ENCODE peak calls at places on chromosome 6, in eight cellular contexts. One of them, this sample, is unnamed.

GRCh38 chr6:169962604-169963469 is 211.4 kb downstream of the ERMARD start:
- DNase-seq in activated naive CD4-positive, alpha-beta T cell treated with anti-CD3 and anti-CD28 coated beads for 36 hours: no peak
- DNase-seq in T1000: no peak
- DNase-seq in NCI-H524: no peak
- DNase-seq in sigmoid colon: peak
- DNase-seq in pancreas: peak
- DNase-seq in stimulated activated CD8-positive, alpha-beta memory T cell treated with anti-CD3 and anti-CD28 coated beads, Interleukin-4, amount 100 ng/mL, for 24 hours: no peak
- DNase-seq in CD4-positive, alpha-beta memory T cell: no peak
- DNase-seq in this sample: no peak

GRCh38 chr6:164034602-164035140 is 620.2 kb downstream of the QKI start:
- DNase-seq in activated naive CD4-positive, alpha-beta T cell treated with anti-CD3 and anti-CD28 coated beads for 36 hours: no peak
- DNase-seq in T1000: peak
- DNase-seq in NCI-H524: no peak
- DNase-seq in sigmoid colon: no peak
- DNase-seq in pancreas: no peak
- DNase-seq in stimulated activated CD8-positive, alpha-beta memory T cell treated with anti-CD3 and anti-CD28 coated beads, Interleukin-4, amount 100 ng/mL, for 24 hours: no peak
- DNase-seq in CD4-positive, alpha-beta memory T cell: no peak
- DNase-seq in this sample: no peak

GRCh38 chr6:105917038-105917695 is 169.0 kb upstream of the PRDM1 start:
- DNase-seq in activated naive CD4-positive, alpha-beta T cell treated with anti-CD3 and anti-CD28 coated beads for 36 hours: no peak
- DNase-seq in T1000: no peak
- DNase-seq in NCI-H524: no peak
- DNase-seq in sigmoid colon: no peak
- DNase-seq in pancreas: no peak
- DNase-seq in stimulated activated CD8-positive, alpha-beta memory T cell treated with anti-CD3 and anti-CD28 coated beads, Interleukin-4, amount 100 ng/mL, for 24 hours: no peak
- DNase-seq in CD4-positive, alpha-beta memory T cell: no peak
- DNase-seq in this sample: no peak

GRCh38 chr6:257774-258173 is 34.5 kb upstream of the DUSP22 start:
- DNase-seq in activated naive CD4-positive, alpha-beta T cell treated with anti-CD3 and anti-CD28 coated beads for 36 hours: no peak
- DNase-seq in T1000: no peak
- DNase-seq in NCI-H524: no peak
- DNase-seq in sigmoid colon: no peak
- DNase-seq in pancreas: no peak
- DNase-seq in stimulated activated CD8-positive, alpha-beta memory T cell treated with anti-CD3 and anti-CD28 coated beads, Interleukin-4, amount 100 ng/mL, for 24 hours: no peak
- DNase-seq in CD4-positive, alpha-beta memory T cell: no peak
- DNase-seq in this sample: no peak

GRCh38 chr6:150514806-150515362 is 84.8 kb upstream of the PLEKHG1 start:
- DNase-seq in activated naive CD4-positive, alpha-beta T cell treated with anti-CD3 and anti-CD28 coated beads for 36 hours: no peak
- DNase-seq in T1000: no peak
- DNase-seq in NCI-H524: no peak
- DNase-seq in sigmoid colon: no peak
- DNase-seq in pancreas: no peak
- DNase-seq in stimulated activated CD8-positive, alpha-beta memory T cell treated with anti-CD3 and anti-CD28 coated beads, Interleukin-4, amount 100 ng/mL, for 24 hours: no peak
- DNase-seq in CD4-positive, alpha-beta memory T cell: no peak
- DNase-seq in this sample: no peak

GRCh38 chr6:2937627-2938003 is 33.8 kb downstream of the SERPINB6 start:
- DNase-seq in activated naive CD4-positive, alpha-beta T cell treated with anti-CD3 and anti-CD28 coated beads for 36 hours: no peak
- DNase-seq in T1000: no peak
- DNase-seq in NCI-H524: no peak
- DNase-seq in sigmoid colon: no peak
- DNase-seq in pancreas: no peak
- DNase-seq in stimulated activated CD8-positive, alpha-beta memory T cell treated with anti-CD3 and anti-CD28 coated beads, Interleukin-4, amount 100 ng/mL, for 24 hours: no peak
- DNase-seq in CD4-positive, alpha-beta memory T cell: no peak
- DNase-seq in this sample: no peak

GRCh38 chr6:4656106-4656505 is 120.1 kb upstream of the CDYL start:
- DNase-seq in activated naive CD4-positive, alpha-beta T cell treated with anti-CD3 and anti-CD28 coated beads for 36 hours: no peak
- DNase-seq in T1000: no peak
- DNase-seq in NCI-H524: no peak
- DNase-seq in sigmoid colon: no peak
- DNase-seq in pancreas: no peak
- DNase-seq in stimulated activated CD8-positive, alpha-beta memory T cell treated with anti-CD3 and anti-CD28 coated beads, Interleukin-4, amount 100 ng/mL, for 24 hours: no peak
- DNase-seq in CD4-positive, alpha-beta memory T cell: no peak
- DNase-seq in this sample: no peak

GRCh38 chr6:43702522-43703440 is 15.2 kb upstream of the MRPS18A start:
- DNase-seq in activated naive CD4-positive, alpha-beta T cell treated with anti-CD3 and anti-CD28 coated beads for 36 hours: peak
- DNase-seq in T1000: peak
- DNase-seq in NCI-H524: peak
- DNase-seq in sigmoid colon: peak
- DNase-seq in pancreas: peak
- DNase-seq in stimulated activated CD8-positive, alpha-beta memory T cell treated with anti-CD3 and anti-CD28 coated beads, Interleukin-4, amount 100 ng/mL, for 24 hours: no peak
- DNase-seq in CD4-positive, alpha-beta memory T cell: no peak
- DNase-seq in this sample: peak

GRCh38 chr6:125829433-125829832 is 38.7 kb downstream of the NCOA7 start:
- DNase-seq in activated naive CD4-positive, alpha-beta T cell treated with anti-CD3 and anti-CD28 coated beads for 36 hours: no peak
- DNase-seq in T1000: no peak
- DNase-seq in NCI-H524: no peak
- DNase-seq in sigmoid colon: no peak
- DNase-seq in pancreas: no peak
- DNase-seq in stimulated activated CD8-positive, alpha-beta memory T cell treated with anti-CD3 and anti-CD28 coated beads, Interleukin-4, amount 100 ng/mL, for 24 hours: no peak
- DNase-seq in CD4-positive, alpha-beta memory T cell: peak
- DNase-seq in this sample: no peak

GRCh38 chr6:96836579-96837137 is 619 bp downstream of the GPR63 start:
- DNase-seq in activated naive CD4-positive, alpha-beta T cell treated with anti-CD3 and anti-CD28 coated beads for 36 hours: peak
- DNase-seq in T1000: no peak
- DNase-seq in NCI-H524: peak
- DNase-seq in sigmoid colon: no peak
- DNase-seq in pancreas: no peak
- DNase-seq in stimulated activated CD8-positive, alpha-beta memory T cell treated with anti-CD3 and anti-CD28 coated beads, Interleukin-4, amount 100 ng/mL, for 24 hours: no peak
- DNase-seq in CD4-positive, alpha-beta memory T cell: peak
- DNase-seq in this sample: no peak

GRCh38 chr6:157089258-157089657 is 234.1 kb downstream of the TMEM242 start:
- DNase-seq in activated naive CD4-positive, alpha-beta T cell treated with anti-CD3 and anti-CD28 coated beads for 36 hours: no peak
- DNase-seq in T1000: no peak
- DNase-seq in NCI-H524: no peak
- DNase-seq in sigmoid colon: no peak
- DNase-seq in pancreas: no peak
- DNase-seq in stimulated activated CD8-positive, alpha-beta memory T cell treated with anti-CD3 and anti-CD28 coated beads, Interleukin-4, amount 100 ng/mL, for 24 hours: no peak
- DNase-seq in CD4-positive, alpha-beta memory T cell: no peak
- DNase-seq in this sample: peak

GRCh38 chr6:108732101-108732870 is 115.9 kb upstream of the ARMC2 start:
- DNase-seq in activated naive CD4-positive, alpha-beta T cell treated with anti-CD3 and anti-CD28 coated beads for 36 hours: no peak
- DNase-seq in T1000: peak
- DNase-seq in NCI-H524: peak
- DNase-seq in sigmoid colon: no peak
- DNase-seq in pancreas: no peak
- DNase-seq in stimulated activated CD8-positive, alpha-beta memory T cell treated with anti-CD3 and anti-CD28 coated beads, Interleukin-4, amount 100 ng/mL, for 24 hours: no peak
- DNase-seq in CD4-positive, alpha-beta memory T cell: no peak
- DNase-seq in this sample: no peak

GRCh38 chr6:37323568-37323967 is 30.2 kb upstream of the RNF8 start:
- DNase-seq in activated naive CD4-positive, alpha-beta T cell treated with anti-CD3 and anti-CD28 coated beads for 36 hours: no peak
- DNase-seq in T1000: no peak
- DNase-seq in NCI-H524: peak
- DNase-seq in sigmoid colon: no peak
- DNase-seq in pancreas: no peak
- DNase-seq in stimulated activated CD8-positive, alpha-beta memory T cell treated with anti-CD3 and anti-CD28 coated beads, Interleukin-4, amount 100 ng/mL, for 24 hours: no peak
- DNase-seq in CD4-positive, alpha-beta memory T cell: no peak
- DNase-seq in this sample: no peak

GRCh38 chr6:11187301-11187700 is 45.2 kb downstream of the NEDD9 start:
- DNase-seq in activated naive CD4-positive, alpha-beta T cell treated with anti-CD3 and anti-CD28 coated beads for 36 hours: no peak
- DNase-seq in T1000: no peak
- DNase-seq in NCI-H524: no peak
- DNase-seq in sigmoid colon: no peak
- DNase-seq in pancreas: no peak
- DNase-seq in stimulated activated CD8-positive, alpha-beta memory T cell treated with anti-CD3 and anti-CD28 coated beads, Interleukin-4, amount 100 ng/mL, for 24 hours: no peak
- DNase-seq in CD4-positive, alpha-beta memory T cell: no peak
- DNase-seq in this sample: no peak